ENCODE peak calls at places on chromosome 17, in five cellular contexts. One of them, this sample, is unnamed.

GRCh38 chr17:83107656-83108048 is 28.2 kb downstream of the METRNL start:
- DNase-seq in NCI-H345: no peak
- DNase-seq in NCI-H1105: no peak
- DNase-seq in IMR-90: no peak
- DNase-seq in progenitor cell of endocrine pancreas: no peak
- DNase-seq in this sample: no peak

GRCh38 chr17:5861849-5862248 is 208.3 kb upstream of the WSCD1 start:
- DNase-seq in NCI-H345: no peak
- DNase-seq in NCI-H1105: no peak
- DNase-seq in IMR-90: no peak
- DNase-seq in progenitor cell of endocrine pancreas: no peak
- DNase-seq in this sample: no peak

GRCh38 chr17:69761011-69761410 is 314.0 kb upstream of the KCNJ16 start:
- DNase-seq in NCI-H345: no peak
- DNase-seq in NCI-H1105: no peak
- DNase-seq in IMR-90: peak; percentile 41
- DNase-seq in progenitor cell of endocrine pancreas: no peak
- DNase-seq in this sample: no peak

GRCh38 chr17:80611831-80612230 is 67.2 kb downstream of the RPTOR start:
- DNase-seq in NCI-H345: no peak
- DNase-seq in NCI-H1105: no peak
- DNase-seq in IMR-90: no peak
- DNase-seq in progenitor cell of endocrine pancreas: no peak
- DNase-seq in this sample: no peak

GRCh38 chr17:8101721-8102120 is 14.2 kb upstream of the ALOX12B start:
- DNase-seq in NCI-H345: no peak
- DNase-seq in NCI-H1105: no peak
- DNase-seq in IMR-90: no peak
- DNase-seq in progenitor cell of endocrine pancreas: no peak
- DNase-seq in this sample: no peak

GRCh38 chr17:40293363-40293762 is 5.7 kb downstream of the CDC6 start:
- DNase-seq in NCI-H345: no peak
- DNase-seq in NCI-H1105: no peak
- DNase-seq in IMR-90: no peak
- DNase-seq in progenitor cell of endocrine pancreas: no peak
- DNase-seq in this sample: no peak

GRCh38 chr17:60902399-60902798 is 224.7 kb downstream of the BCAS3 start:
- DNase-seq in NCI-H345: no peak
- DNase-seq in NCI-H1105: no peak
- DNase-seq in IMR-90: peak; percentile 48
- DNase-seq in progenitor cell of endocrine pancreas: no peak
- DNase-seq in this sample: peak; percentile 18

GRCh38 chr17:4479982-4480751 is 18.5 kb upstream of the SPNS2 start:
- DNase-seq in NCI-H345: no peak
- DNase-seq in NCI-H1105: no peak
- DNase-seq in IMR-90: no peak
- DNase-seq in progenitor cell of endocrine pancreas: no peak
- DNase-seq in this sample: no peak

GRCh38 chr17:2400474-2400866 is 390 bp downstream of the MNT start:
- DNase-seq in NCI-H345: peak; percentile 23
- DNase-seq in NCI-H1105: peak; percentile 17
- DNase-seq in IMR-90: no peak
- DNase-seq in progenitor cell of endocrine pancreas: peak; percentile 49
- DNase-seq in this sample: peak; percentile 48

GRCh38 chr17:63435681-63436522 is 10.2 kb downstream of the CYB561 start:
- DNase-seq in NCI-H345: peak; percentile 73
- DNase-seq in NCI-H1105: no peak
- DNase-seq in IMR-90: no peak
- DNase-seq in progenitor cell of endocrine pancreas: no peak
- DNase-seq in this sample: no peak

GRCh38 chr17:79874329-79874981 is 35.2 kb upstream of the CBX4 start:
- DNase-seq in NCI-H345: peak; percentile 17
- DNase-seq in NCI-H1105: peak; percentile 23
- DNase-seq in IMR-90: peak; percentile 24
- DNase-seq in progenitor cell of endocrine pancreas: no peak
- DNase-seq in this sample: no peak

GRCh38 chr17:17921192-17922082 is 50.8 kb downstream of the TOM1L2 start:
- DNase-seq in NCI-H345: no peak
- DNase-seq in NCI-H1105: no peak
- DNase-seq in IMR-90: peak; percentile 90
- DNase-seq in progenitor cell of endocrine pancreas: no peak
- DNase-seq in this sample: peak; percentile 92

GRCh38 chr17:39270923-39271322 is 45.2 kb upstream of the STAC2 start:
- DNase-seq in NCI-H345: no peak
- DNase-seq in NCI-H1105: no peak
- DNase-seq in IMR-90: peak; percentile 81
- DNase-seq in progenitor cell of endocrine pancreas: no peak
- DNase-seq in this sample: peak; percentile 25

GRCh38 chr17:34254146-34254545 is 939 bp upstream of the CCL2 start:
- DNase-seq in NCI-H345: no peak
- DNase-seq in NCI-H1105: no peak
- DNase-seq in IMR-90: peak; percentile 83
- DNase-seq in progenitor cell of endocrine pancreas: no peak
- DNase-seq in this sample: no peak

GRCh38 chr17:39092672-39093250 is 58.7 kb downstream of the PLXDC1 start:
- DNase-seq in NCI-H345: no peak
- DNase-seq in NCI-H1105: no peak
- DNase-seq in IMR-90: no peak
- DNase-seq in progenitor cell of endocrine pancreas: no peak
- DNase-seq in this sample: no peak

GRCh38 chr17:45246861-45247428 is 14.9 kb downstream of the SPATA32 start:
- DNase-seq in NCI-H345: peak; percentile 67
- DNase-seq in NCI-H1105: peak; percentile 40
- DNase-seq in IMR-90: peak; percentile 14
- DNase-seq in progenitor cell of endocrine pancreas: peak; percentile 58
- DNase-seq in this sample: no peak

GRCh38 chr17:9487406-9487805 is 88.2 kb downstream of the STX8 start:
- DNase-seq in NCI-H345: no peak
- DNase-seq in NCI-H1105: no peak
- DNase-seq in IMR-90: no peak
- DNase-seq in progenitor cell of endocrine pancreas: no peak
- DNase-seq in this sample: no peak

GRCh38 chr17:885971-886571 is 93.5 kb downstream of the NXN start:
- DNase-seq in NCI-H345: no peak
- DNase-seq in NCI-H1105: no peak
- DNase-seq in IMR-90: no peak
- DNase-seq in progenitor cell of endocrine pancreas: no peak
- DNase-seq in this sample: no peak

GRCh38 chr17:71398706-71399620 is 721.9 kb upstream of the SOX9 start:
- DNase-seq in NCI-H345: no peak
- DNase-seq in NCI-H1105: no peak
- DNase-seq in IMR-90: no peak
- DNase-seq in progenitor cell of endocrine pancreas: no peak
- DNase-seq in this sample: no peak

GRCh38 chr17:35900280-35900679 is 20.1 kb upstream of the CCL5 start:
- DNase-seq in NCI-H345: no peak
- DNase-seq in NCI-H1105: no peak
- DNase-seq in IMR-90: no peak
- DNase-seq in progenitor cell of endocrine pancreas: no peak
- DNase-seq in this sample: no peak

GRCh38 chr17:61402978-61403845 is 3.6 kb downstream of the TBX2 start:
- DNase-seq in NCI-H345: peak; percentile 66
- DNase-seq in NCI-H1105: peak; percentile 67
- DNase-seq in IMR-90: peak; percentile 66
- DNase-seq in progenitor cell of endocrine pancreas: no peak
- DNase-seq in this sample: no peak

GRCh38 chr17:3693829-3694231 is 2.1 kb downstream of the P2RX5 start:
- DNase-seq in NCI-H345: no peak
- DNase-seq in NCI-H1105: no peak
- DNase-seq in IMR-90: no peak
- DNase-seq in progenitor cell of endocrine pancreas: no peak
- DNase-seq in this sample: no peak

GRCh38 chr17:35218901-35219300 is 24.0 kb upstream of the SLFN5 start:
- DNase-seq in NCI-H345: no peak
- DNase-seq in NCI-H1105: no peak
- DNase-seq in IMR-90: no peak
- DNase-seq in progenitor cell of endocrine pancreas: no peak
- DNase-seq in this sample: peak; percentile 4

GRCh38 chr17:42865638-42866094 is 14.7 kb downstream of the AOC3 start:
- DNase-seq in NCI-H345: no peak
- DNase-seq in NCI-H1105: no peak
- DNase-seq in IMR-90: no peak
- DNase-seq in progenitor cell of endocrine pancreas: no peak
- DNase-seq in this sample: no peak

GRCh38 chr17:28572294-28573099 is 1.2 kb upstream of the PIGS start:
- DNase-seq in NCI-H345: no peak
- DNase-seq in NCI-H1105: no peak
- DNase-seq in IMR-90: no peak
- DNase-seq in progenitor cell of endocrine pancreas: no peak
- DNase-seq in this sample: no peak

GRCh38 chr17:48429638-48430586 is at the start of gene SKAP1:
- DNase-seq in NCI-H345: no peak
- DNase-seq in NCI-H1105: no peak
- DNase-seq in IMR-90: no peak
- DNase-seq in progenitor cell of endocrine pancreas: no peak
- DNase-seq in this sample: no peak

GRCh38 chr17:68248886-68249872 is 1.3 kb downstream of the AMZ2 start:
- DNase-seq in NCI-H345: no peak
- DNase-seq in NCI-H1105: no peak
- DNase-seq in IMR-90: no peak
- DNase-seq in progenitor cell of endocrine pancreas: no peak
- DNase-seq in this sample: no peak

GRCh38 chr17:81868674-81869220 is 2.4 kb downstream of the ARHGDIA start:
- DNase-seq in NCI-H345: no peak
- DNase-seq in NCI-H1105: no peak
- DNase-seq in IMR-90: peak; percentile 88
- DNase-seq in progenitor cell of endocrine pancreas: no peak
- DNase-seq in this sample: no peak

GRCh38 chr17:57603978-57604377 is 141.1 kb downstream of the CCDC182 start:
- DNase-seq in NCI-H345: peak; percentile 69
- DNase-seq in NCI-H1105: no peak
- DNase-seq in IMR-90: no peak
- DNase-seq in progenitor cell of endocrine pancreas: no peak
- DNase-seq in this sample: no peak

This sample was measured in globus pallidus.